ENCODE peak calls at places on chromosomes 2 and 18, in ten cellular contexts. L is PC-9, G is IMR-90, K is psoas muscle, J is Peyer's patch, R is tibial artery, I is transverse colon, M is stomach, X is body of pancreas, C is adrenal gland. T is an unnamed sample. For H3K4me1, the result is how much of the 10 kb centered on the place peaks cover.

GRCh38 chr18:37598966-37599896 is 33.6 kb upstream of the CELF4 start:
- DNase-seq in L (no peak), G (no peak), K (no peak), J (no peak), R (no peak), I (no peak), M (no peak), X (no peak), C (no peak), T (no peak)

GRCh38 chr18:76644580-76644979 is 149.5 kb upstream of the ZNF516 start:
- DNase-seq in L (no peak), G (no peak), K (no peak), J (no peak), R (no peak), I (no peak), M (no peak), X (no peak), C (no peak), T (no peak)

GRCh38 chr2:26172866-26173595 is at the start of gene GAREM2:
- DNase-seq in L (no peak), G (no peak), K (no peak), J (no peak), R (no peak), I (no peak), M (no peak), X (no peak), C (no peak), T (no peak)

GRCh38 chr2:36408198-36408703 is 52.7 kb downstream of the CRIM1 start:
- DNase-seq in L (no peak), G (peak), K (peak), J (no peak), R (no peak), I (no peak), M (no peak), X (no peak), C (no peak), T (peak)

GRCh38 chr2:769771-770170 is 92.6 kb upstream of the TMEM18 start:
- DNase-seq in L (no peak), G (peak), K (no peak), J (no peak), R (no peak), I (no peak), M (no peak), X (no peak), C (no peak), T (no peak)

GRCh38 chr2:12750166-12750905 is 33.6 kb downstream of the TRIB2 start:
- DNase-seq in L (no peak), G (no peak), K (no peak), J (no peak), R (no peak), I (no peak), M (no peak), X (no peak), C (no peak), T (no peak)

GRCh38 chr18:57841568-57841967 is 38.5 kb upstream of the ATP8B1 start:
- DNase-seq in L (no peak), G (no peak), K (no peak), J (no peak), R (no peak), I (no peak), M (no peak), X (no peak), C (no peak), T (no peak)

GRCh38 chr2:237441605-237442004 is 27.6 kb upstream of the COL6A3 start:
- DNase-seq in L (no peak), G (peak), K (no peak), J (no peak), R (no peak), I (no peak), M (no peak), X (no peak), C (no peak), T (no peak)

GRCh38 chr2:60948161-60948560 is 66.8 kb downstream of the REL start:
- DNase-seq in L (no peak), G (no peak), K (no peak), J (no peak), R (no peak), I (no peak), M (no peak), X (no peak), C (no peak), T (no peak)
- H3K4me1 ChIP-seq in L (under half), G (under half), K (under half), J (under half), R (under half), I (under half), M (under half), X (under half), C (under half), T (under half)

GRCh38 chr2:119703526-119703925 is 24.5 kb downstream of the TMEM177 start:
- DNase-seq in L (no peak), G (no peak), K (no peak), J (no peak), R (no peak), I (no peak), M (no peak), X (no peak), C (no peak), T (no peak)
- TF ChIP-seq CTCF in L (no peak), G (no peak), K (no peak), J (no peak), R (no peak), I (no peak), M (no peak), X (no peak), C (no peak), T (no peak)

DNA sequence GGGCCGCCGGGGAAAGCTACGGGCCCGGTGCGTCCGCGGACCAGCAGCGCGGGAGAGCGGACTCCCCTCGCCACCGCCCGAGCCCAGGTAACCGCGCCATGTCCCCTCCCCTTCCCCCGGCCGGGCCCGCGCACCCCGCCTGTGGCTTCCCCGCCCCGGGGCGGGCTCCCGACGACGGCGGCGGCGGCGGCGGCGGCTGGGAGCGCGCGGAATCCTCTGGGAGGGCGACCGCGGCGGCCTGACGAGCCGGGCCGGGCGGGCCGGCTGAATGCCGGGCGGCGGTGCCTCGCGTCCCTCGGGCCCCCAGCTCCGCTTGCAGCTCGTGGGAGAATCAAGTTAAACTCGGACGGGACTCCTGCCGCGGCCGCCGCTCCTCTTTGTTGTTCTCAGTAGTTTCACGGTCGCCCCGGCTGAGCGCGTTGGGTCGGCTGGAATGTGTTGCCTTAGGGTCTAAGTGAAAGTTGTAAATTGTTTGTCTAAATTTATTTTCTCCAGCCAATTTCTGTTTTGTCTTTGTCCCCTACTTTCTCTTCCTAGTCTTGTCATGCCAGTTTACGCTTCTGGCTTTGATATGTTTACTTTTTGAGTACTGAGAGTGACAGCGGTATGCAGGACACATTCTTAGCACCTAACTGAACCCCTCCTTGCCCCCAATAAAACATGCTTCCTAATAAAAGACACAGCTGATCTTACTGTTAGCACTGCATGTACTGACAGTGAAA is 685 bp downstream of the SMAD4 start:
- DNase-seq in L (peak), G (peak), K (peak), J (peak), R (peak), I (peak), M (peak), X (peak), C (peak), T (peak)
- H3K4me1 ChIP-seq in L (under half), G (under half), K (half or more), J (under half), R (under half), I (half or more), M (half or more), X (half or more), C (half or more), T (under half)

DNA sequence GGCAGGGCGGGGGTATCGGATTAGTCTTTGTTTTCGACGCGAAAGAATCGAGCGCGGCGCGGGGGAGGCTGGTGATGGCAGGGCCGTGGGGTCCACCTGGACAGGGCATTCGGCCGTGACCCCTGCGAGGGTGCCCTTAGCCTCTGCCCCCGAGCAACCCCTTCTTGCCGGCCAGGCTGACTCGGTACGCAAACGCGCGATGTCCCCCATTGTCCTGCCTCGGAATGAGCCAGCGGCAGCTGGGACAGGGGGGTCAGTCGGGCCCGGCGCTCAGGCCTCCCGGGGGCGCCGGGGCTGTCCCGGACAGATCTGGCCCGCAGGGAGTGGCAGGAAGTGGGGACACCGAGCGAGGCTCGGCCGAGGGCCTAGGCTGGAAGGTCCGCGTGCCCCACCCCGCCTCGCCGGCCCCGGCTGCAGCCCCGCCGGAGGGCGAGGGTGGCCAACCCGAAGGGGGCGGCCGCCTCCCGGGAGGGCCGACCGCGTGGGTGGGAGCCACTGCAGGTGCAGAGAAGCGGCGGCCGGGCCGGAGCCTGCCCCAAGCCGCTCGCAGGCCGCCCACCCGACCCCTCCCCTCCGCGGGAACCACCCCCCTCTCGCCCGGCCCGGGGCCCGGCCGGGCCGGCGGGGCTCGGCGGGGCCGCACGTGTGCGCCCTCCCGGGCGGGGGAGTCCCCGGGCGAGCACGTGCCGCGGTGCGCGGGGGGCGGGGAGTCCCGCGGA is at the start of gene TET3:
- DNase-seq in L (peak), G (no peak), K (peak), J (peak), R (peak), I (peak), M (peak), X (peak), C (peak), T (peak)
- TF ChIP-seq CTCF in L (no peak), G (no peak), K (no peak), J (no peak), R (no peak), I (no peak), M (no peak), X (no peak), C (no peak), T (no peak)

GRCh38 chr2:233234996-233235395 is 16.5 kb upstream of the ATG16L1 start:
- DNase-seq in L (no peak), G (no peak), K (no peak), J (no peak), R (no peak), I (no peak), M (no peak), X (no peak), C (no peak), T (no peak)
- H3K4me1 ChIP-seq in L (under half), G (under half), K (under half), J (under half), R (under half), I (under half), M (under half), X (under half), C (under half), T (under half)

GRCh38 chr2:222919841-222920609 is 59.2 kb downstream of the ACSL3 start:
- DNase-seq in L (peak), G (peak), K (no peak), J (no peak), R (no peak), I (no peak), M (no peak), X (no peak), C (no peak), T (no peak)

GRCh38 chr2:222912776-222913175 is 51.9 kb downstream of the ACSL3 start:
- DNase-seq in L (no peak), G (no peak), K (no peak), J (no peak), R (no peak), I (no peak), M (no peak), X (no peak), C (no peak), T (no peak)

GRCh38 chr2:222920657-222921186 is 59.9 kb downstream of the ACSL3 start:
- DNase-seq in L (no peak), G (no peak), K (no peak), J (no peak), R (no peak), I (no peak), M (no peak), X (no peak), C (no peak), T (no peak)

GRCh38 chr2:222915092-222915957 is 54.5 kb downstream of the ACSL3 start:
- DNase-seq in L (no peak), G (peak), K (no peak), J (no peak), R (no peak), I (no peak), M (no peak), X (no peak), C (no peak), T (no peak)

DNA sequence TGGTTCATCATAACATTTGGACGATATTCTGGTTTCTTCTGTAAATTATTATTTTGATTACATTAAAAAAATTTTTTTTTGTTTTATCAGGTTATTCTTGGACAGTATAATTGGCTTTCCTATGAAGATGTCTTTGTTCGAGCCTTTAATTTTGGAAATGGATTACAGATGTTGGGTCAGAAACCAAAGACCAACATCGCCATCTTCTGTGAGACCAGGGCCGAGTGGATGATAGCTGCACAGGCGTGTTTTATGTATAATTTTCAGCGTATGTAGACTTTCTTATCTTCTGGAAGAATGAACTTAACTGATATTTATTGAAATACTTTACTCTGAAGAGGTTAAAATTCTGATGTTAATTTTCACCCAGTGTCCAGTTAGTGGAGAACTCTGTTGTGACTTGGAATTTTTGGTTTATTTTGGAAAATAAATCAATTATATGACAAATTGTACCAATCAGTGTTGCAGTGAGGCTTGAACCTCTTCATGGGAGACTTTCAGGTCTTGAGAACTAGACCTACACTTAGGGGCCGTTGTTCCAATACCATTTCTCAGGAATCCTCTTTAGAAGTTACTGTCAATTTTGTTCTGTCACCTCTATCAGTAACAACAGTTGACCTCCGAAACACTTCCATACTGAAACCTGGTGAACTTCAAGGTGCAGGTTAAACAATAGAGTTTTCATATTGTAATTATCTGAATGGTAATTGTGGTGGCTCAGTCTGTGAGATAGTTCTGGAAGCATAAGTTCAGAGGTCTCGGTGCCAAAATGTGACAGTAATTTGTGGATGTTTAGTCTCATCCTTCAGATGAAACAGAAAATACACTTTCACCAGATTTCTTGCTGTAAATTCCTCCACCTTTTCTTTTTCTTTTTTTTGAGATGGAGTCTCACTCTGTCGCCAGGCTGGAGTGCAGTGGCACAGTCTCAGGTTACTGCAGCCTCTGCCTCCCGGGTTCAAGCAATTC is 55.7 kb downstream of the ACSL3 start:
- DNase-seq in L (no peak), G (no peak), K (no peak), J (no peak), R (no peak), I (no peak), M (no peak), X (no peak), C (no peak), T (no peak)
- TF ChIP-seq CTCF in L (no peak), G (no peak), K (no peak), J (no peak), R (peak), I (peak), M (no peak), X (peak), C (no peak), T (no peak)

DNA sequence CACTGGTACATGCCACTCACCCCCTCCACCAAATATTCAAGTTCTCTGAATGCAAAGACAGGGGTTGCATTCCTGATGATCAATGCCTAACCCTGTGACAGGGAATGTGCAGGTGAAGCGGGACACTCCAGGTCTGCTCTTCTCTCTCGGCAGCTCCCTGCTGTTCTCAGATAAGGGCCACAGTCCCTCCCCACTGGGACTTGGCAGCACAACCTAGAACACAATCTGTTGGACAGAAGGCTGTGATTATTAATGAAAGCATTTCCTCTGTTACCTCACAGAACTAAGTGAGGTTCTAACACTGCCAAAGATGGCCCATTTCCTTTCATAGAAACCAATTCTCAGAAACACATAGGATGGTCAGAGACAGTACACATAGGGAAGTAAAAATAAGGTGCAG is 42.7 kb downstream of the VSNL1 start:
- DNase-seq in L (no peak), G (no peak), K (no peak), J (no peak), R (no peak), I (no peak), M (no peak), X (no peak), C (no peak), T (no peak)
- H3K4me1 ChIP-seq in L (under half), G (under half), K (under half), J (under half), R (under half), I (under half), M (under half), X (under half), C (under half), T (under half)

DNA sequence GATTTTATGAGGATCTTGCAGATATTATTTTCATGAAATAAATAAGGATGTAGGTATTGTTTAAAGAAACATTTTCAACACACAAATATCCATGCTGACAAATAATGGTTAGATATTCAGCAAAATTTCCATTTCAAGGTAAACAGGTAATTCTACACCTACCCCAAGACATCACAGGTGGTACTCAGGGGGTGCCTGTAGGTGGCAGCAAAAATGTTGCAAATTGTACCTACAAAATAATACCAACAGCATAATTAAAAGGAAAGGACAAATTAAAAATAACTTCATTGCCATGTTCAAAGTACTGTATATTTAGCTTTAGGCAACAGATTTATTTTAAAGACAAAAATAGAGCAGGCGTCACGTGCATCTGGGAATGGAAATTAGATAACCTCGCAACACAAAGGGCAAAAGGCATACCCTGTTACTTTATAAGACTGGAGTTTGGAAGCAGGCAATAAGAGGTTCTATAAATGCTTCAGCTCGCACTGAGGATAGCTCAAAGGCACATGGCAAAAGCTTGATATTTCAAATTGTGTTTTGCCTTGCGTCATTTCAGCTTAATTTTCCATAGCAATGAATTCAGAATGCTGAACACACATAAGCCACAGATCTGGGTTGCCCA is 630.5 kb downstream of the TDRD15 start:
- DNase-seq in L (no peak), G (no peak), K (no peak), J (no peak), R (no peak), I (no peak), M (no peak), X (no peak), C (no peak), T (no peak)
- TF ChIP-seq CTCF in L (peak), G (peak), K (no peak), J (no peak), R (no peak), I (no peak), M (peak), X (no peak), C (no peak), T (no peak)

T was measured in thyroid gland.